ENCODE peak calls at places on chromosomes 16 and 17, in nine cellular contexts. E is epithelial cell of esophagus, S is fibroblast of lung, B is heart right ventricle, Q is AG04449, L is mucosa of descending colon, Y is astrocyte, A is IMR-90, U is mesothelial cell of epicardium. K is an unnamed sample.

GRCh38 chr16:70687172-70687531 is 1.3 kb upstream of the MTSS2 start:
- DNase-seq in Y (no peak), S (no peak), A (no peak), E (no peak), B (peak), Q (no peak), U (no peak), L (no peak), K (peak)

GRCh38 chr16:67707210-67707609 is 11.9 kb downstream of the GFOD2 start:
- DNase-seq in U (no peak), Q (no peak), S (no peak), L (no peak), E (no peak), Y (no peak), B (no peak), A (no peak), K (no peak)

GRCh38 chr17:77555741-77556291 is 402.7 kb upstream of the TNRC6C start:
- DNase-seq in S (peak), Q (no peak), B (peak), A (no peak), Y (peak), E (peak), U (peak), L (peak), K (peak)

GRCh38 chr16:79367822-79368221 is 232.7 kb downstream of the MAF start:
- DNase-seq in Q (no peak), Y (no peak), E (no peak), A (no peak), L (no peak), U (no peak), B (no peak), S (no peak), K (no peak)

GRCh38 chr16:69315486-69316311 is 4.5 kb downstream of the VPS4A start:
- DNase-seq in A (no peak), E (no peak), U (no peak), Y (no peak), Q (no peak), L (no peak), S (no peak), B (no peak), K (no peak)

GRCh38 chr16:30896203-30896889 is at the start of gene CTF1:
- DNase-seq in S (peak), A (peak), Q (peak), Y (peak), B (peak), E (peak), U (peak), L (peak), K (peak)

GRCh38 chr17:29292992-29293889 is 707 bp downstream of the NUFIP2 start:
- DNase-seq in L (peak), B (peak), A (peak), Q (no peak), E (peak), U (peak), Y (peak), S (peak), K (peak)

GRCh38 chr16:81923296-81923695 is 88.0 kb downstream of the SDR42E1 start:
- DNase-seq in B (no peak), A (no peak), U (no peak), E (no peak), Y (no peak), S (no peak), Q (no peak), L (no peak), K (no peak)

GRCh38 chr17:73584049-73584448 is 60.2 kb downstream of the SDK2 start:
- DNase-seq in Y (no peak), S (no peak), L (no peak), U (no peak), B (no peak), A (no peak), E (no peak), Q (no peak), K (no peak)

GRCh38 chr17:33106525-33107162 is 115.0 kb downstream of the SPACA3 start:
- DNase-seq in U (no peak), Q (no peak), B (no peak), E (no peak), S (no peak), Y (peak), A (no peak), L (no peak), K (no peak)

GRCh38 chr17:47188266-47188665 is 829 bp downstream of the CDC27 start:
- DNase-seq in U (no peak), Y (peak), S (peak), B (no peak), A (peak), Q (no peak), L (no peak), E (peak), K (peak)

DNA sequence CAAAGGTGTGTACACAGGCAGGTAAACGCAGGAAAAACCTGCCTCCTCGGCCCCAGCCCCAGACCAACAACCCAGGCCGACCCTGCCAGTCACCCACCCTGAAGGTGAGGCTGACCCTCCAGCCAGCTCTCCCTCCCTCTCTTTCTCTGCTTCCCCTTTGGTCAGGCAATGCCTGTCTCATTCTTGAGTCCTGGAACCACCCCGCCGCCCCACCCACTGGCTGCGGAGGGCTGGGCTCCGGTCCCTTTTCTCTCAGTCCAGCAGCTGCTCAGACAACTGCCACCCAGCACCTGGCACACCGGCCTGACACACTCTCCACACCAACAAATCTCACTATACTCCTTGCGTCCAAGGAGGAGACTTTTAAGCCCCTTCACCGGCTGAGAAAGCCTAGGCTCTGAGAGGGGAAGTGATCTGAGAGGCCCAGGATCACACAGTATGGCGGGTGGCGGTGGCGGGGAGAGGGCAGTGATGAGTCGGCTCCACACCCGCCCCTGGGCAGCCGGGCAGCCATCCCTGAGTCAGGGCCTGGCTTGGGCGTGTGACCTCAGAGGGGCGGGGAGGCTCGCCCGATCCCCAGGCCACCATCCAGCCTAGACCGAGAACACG is 687 bp downstream of the FLII start:
- DNase-seq in E (peak), S (peak), U (no peak), Q (no peak), A (peak), L (peak), B (peak), Y (peak), K (peak)
- TF ChIP-seq CTCF in E (peak), S (no peak), U (no peak), Q (no peak), A (no peak), L (no peak), B (no peak), Y (no peak), K (no peak)

GRCh38 chr16:48435319-48435682 is 50.1 kb upstream of the SIAH1 start:
- DNase-seq in A (no peak), U (no peak), Q (no peak), S (peak), E (no peak), Y (no peak), B (no peak), L (no peak), K (no peak)

GRCh38 chr16:48441106-48441505 is 55.9 kb upstream of the SIAH1 start:
- DNase-seq in Y (no peak), A (no peak), E (no peak), Q (no peak), L (no peak), B (no peak), U (no peak), S (no peak), K (no peak)

GRCh38 chr16:48435906-48436305 is 50.7 kb upstream of the SIAH1 start:
- DNase-seq in Q (no peak), A (no peak), E (no peak), U (no peak), S (no peak), B (no peak), Y (no peak), L (no peak), K (no peak)

GRCh38 chr16:48441863-48442279 is 56.7 kb upstream of the SIAH1 start:
- DNase-seq in Y (no peak), U (no peak), Q (no peak), E (no peak), S (no peak), B (no peak), A (no peak), L (no peak), K (no peak)

DNA sequence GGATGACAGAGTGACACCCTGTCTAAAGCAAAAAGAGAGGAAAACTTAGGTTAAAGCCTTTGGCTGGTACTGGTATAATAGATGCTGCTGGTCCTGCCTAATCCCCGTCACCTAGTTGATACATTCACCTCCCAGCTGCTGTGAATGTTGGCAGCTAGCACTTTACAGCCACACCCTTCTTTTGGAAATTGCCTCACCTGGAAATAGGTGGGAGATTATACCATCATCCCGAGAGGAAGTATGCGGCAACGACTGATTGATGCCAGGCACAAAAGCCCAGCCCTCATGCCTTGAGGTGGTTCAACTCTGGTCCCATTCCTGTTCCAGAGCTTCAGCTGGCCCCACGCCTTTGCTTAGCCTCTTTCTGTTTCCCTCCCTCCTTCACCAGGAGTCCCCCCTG is 53.2 kb upstream of the SIAH1 start:
- DNase-seq in Q (no peak), E (peak), A (no peak), S (no peak), L (no peak), B (no peak), U (no peak), Y (no peak), K (no peak)
- TF ChIP-seq CTCF in Q (no peak), E (no peak), A (no peak), S (no peak), L (no peak), B (no peak), U (no peak), Y (no peak), K (no peak)

GRCh38 chr16:19841184-19841583 is 43.5 kb downstream of the GPRC5B start:
- DNase-seq in Y (no peak), L (no peak), A (no peak), S (no peak), Q (no peak), U (no peak), E (no peak), B (no peak), K (no peak)

GRCh38 chr16:19840524-19841110 is 44.0 kb downstream of the GPRC5B start:
- DNase-seq in Q (no peak), Y (no peak), S (no peak), A (no peak), B (no peak), E (no peak), U (no peak), L (no peak), K (no peak)

GRCh38 chr16:19837331-19837943 is 47.2 kb downstream of the GPRC5B start:
- DNase-seq in Q (no peak), L (no peak), B (no peak), A (no peak), Y (peak), U (no peak), E (no peak), S (no peak), K (no peak)

GRCh38 chr16:19835989-19836421 is 48.6 kb downstream of the GPRC5B start:
- DNase-seq in Q (no peak), E (no peak), S (peak), U (no peak), B (no peak), A (peak), Y (peak), L (no peak), K (peak)

DNA sequence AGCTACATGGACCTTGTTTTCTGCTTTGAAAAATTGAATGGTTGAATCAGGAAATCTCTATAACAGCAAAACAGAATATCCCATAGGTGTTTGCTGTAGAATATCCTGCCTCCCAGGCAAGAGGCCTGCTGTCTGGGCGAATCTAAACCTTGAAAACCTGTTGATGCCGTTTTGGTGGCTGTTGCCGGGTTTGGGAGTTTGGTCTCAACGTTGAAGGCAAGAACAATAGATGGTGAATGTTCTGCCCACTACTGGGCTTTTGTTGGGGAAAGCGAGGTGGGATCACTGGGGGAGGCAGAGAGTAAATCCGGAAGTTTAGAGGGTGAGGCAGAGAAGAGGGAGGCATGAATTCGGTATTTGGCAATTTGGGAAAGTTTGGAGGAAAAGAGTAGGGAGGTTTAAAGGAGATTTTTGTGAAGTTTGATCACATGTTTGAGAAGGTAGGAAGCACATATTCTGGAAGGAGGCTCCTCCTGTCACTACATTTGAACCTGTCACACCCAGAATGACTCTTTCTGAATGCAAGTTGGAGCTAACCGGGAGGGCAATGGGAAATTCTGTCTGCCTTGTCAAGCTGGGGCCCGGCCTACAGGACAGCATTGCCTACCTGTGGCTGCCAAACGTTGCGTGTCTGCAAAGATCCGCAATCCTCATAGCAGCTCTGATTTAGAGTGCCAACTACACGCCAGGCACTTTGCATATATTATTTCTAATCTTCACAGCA is 46.5 kb downstream of the GPRC5B start:
- DNase-seq in Y (no peak), U (no peak), L (no peak), A (no peak), B (no peak), E (no peak), S (no peak), Q (no peak), K (no peak)
- TF ChIP-seq CTCF in Y (no peak), U (no peak), L (no peak), A (no peak), B (no peak), E (no peak), S (no peak), Q (no peak), K (no peak)

GRCh38 chr16:51151951-51152663 is 1.0 kb upstream of the SALL1 start:
- DNase-seq in Y (peak), E (no peak), A (peak), S (peak), B (peak), Q (no peak), U (no peak), L (peak), K (peak)
- TF ChIP-seq CTCF in Y (no peak), E (no peak), A (no peak), S (no peak), B (no peak), Q (no peak), U (no peak), L (no peak), K (no peak)

K was measured in choroid plexus epithelial cell.